ENCODE peak calls at places on chromosome 15, in five cellular contexts. One of them, this sample, is unnamed.

GRCh38 chr15:61228025-61228901 is 839 bp downstream of the RORA start:
- DNase-seq in smooth muscle cell of the brain vasculature: no peak
- DNase-seq in naive thymus-derived CD8-positive, alpha-beta T cell: no peak
- DNase-seq in hepatic stellate cell: peak; percentile 29
- DNase-seq in AG09319: no peak
- DNase-seq in this sample: no peak

GRCh38 chr15:52136471-52136993 is 24.0 kb upstream of the BCL2L10 start:
- DNase-seq in smooth muscle cell of the brain vasculature: no peak
- DNase-seq in naive thymus-derived CD8-positive, alpha-beta T cell: no peak
- DNase-seq in hepatic stellate cell: no peak
- DNase-seq in AG09319: no peak
- DNase-seq in this sample: no peak

GRCh38 chr15:81327526-81327925 is 3.6 kb upstream of the STARD5 start:
- DNase-seq in smooth muscle cell of the brain vasculature: peak; percentile 47
- DNase-seq in naive thymus-derived CD8-positive, alpha-beta T cell: no peak
- DNase-seq in hepatic stellate cell: peak; percentile 80
- DNase-seq in AG09319: peak; percentile 34
- DNase-seq in this sample: no peak

GRCh38 chr15:75669191-75669878 is 21.6 kb downstream of the SNX33 start:
- DNase-seq in smooth muscle cell of the brain vasculature: no peak
- DNase-seq in naive thymus-derived CD8-positive, alpha-beta T cell: no peak
- DNase-seq in hepatic stellate cell: no peak
- DNase-seq in AG09319: no peak
- DNase-seq in this sample: no peak

GRCh38 chr15:70415330-70415884 is 317.7 kb upstream of the TLE3 start:
- DNase-seq in smooth muscle cell of the brain vasculature: no peak
- DNase-seq in naive thymus-derived CD8-positive, alpha-beta T cell: no peak
- DNase-seq in hepatic stellate cell: no peak
- DNase-seq in AG09319: no peak
- DNase-seq in this sample: no peak

GRCh38 chr15:32705450-32705849 is 12.4 kb upstream of the GREM1 start:
- DNase-seq in smooth muscle cell of the brain vasculature: no peak
- DNase-seq in naive thymus-derived CD8-positive, alpha-beta T cell: no peak
- DNase-seq in hepatic stellate cell: no peak
- DNase-seq in AG09319: no peak
- DNase-seq in this sample: no peak

GRCh38 chr15:39692464-39693327 is 89.9 kb downstream of the FSIP1 start:
- DNase-seq in smooth muscle cell of the brain vasculature: no peak
- DNase-seq in naive thymus-derived CD8-positive, alpha-beta T cell: no peak
- DNase-seq in hepatic stellate cell: no peak
- DNase-seq in AG09319: no peak
- DNase-seq in this sample: no peak

GRCh38 chr15:43086551-43086950 is 19.3 kb downstream of the UBR1 start:
- DNase-seq in smooth muscle cell of the brain vasculature: no peak
- DNase-seq in naive thymus-derived CD8-positive, alpha-beta T cell: no peak
- DNase-seq in hepatic stellate cell: no peak
- DNase-seq in AG09319: no peak
- DNase-seq in this sample: no peak

GRCh38 chr15:36798366-36798765 is 218.9 kb downstream of the CDIN1 start:
- DNase-seq in smooth muscle cell of the brain vasculature: no peak
- DNase-seq in naive thymus-derived CD8-positive, alpha-beta T cell: no peak
- DNase-seq in hepatic stellate cell: peak; percentile 11
- DNase-seq in AG09319: no peak
- DNase-seq in this sample: no peak

GRCh38 chr15:100483370-100483769 is 45.4 kb downstream of the CERS3 start:
- DNase-seq in smooth muscle cell of the brain vasculature: no peak
- DNase-seq in naive thymus-derived CD8-positive, alpha-beta T cell: no peak
- DNase-seq in hepatic stellate cell: no peak
- DNase-seq in AG09319: no peak
- DNase-seq in this sample: no peak

GRCh38 chr15:91075761-91076160 is 24.3 kb upstream of the SV2B start:
- DNase-seq in smooth muscle cell of the brain vasculature: no peak
- DNase-seq in naive thymus-derived CD8-positive, alpha-beta T cell: no peak
- DNase-seq in hepatic stellate cell: no peak
- DNase-seq in AG09319: no peak
- DNase-seq in this sample: no peak

GRCh38 chr15:78616506-78616905 is 4.3 kb downstream of the CHRNA3 start:
- DNase-seq in smooth muscle cell of the brain vasculature: no peak
- DNase-seq in naive thymus-derived CD8-positive, alpha-beta T cell: no peak
- DNase-seq in hepatic stellate cell: no peak
- DNase-seq in AG09319: no peak
- DNase-seq in this sample: no peak

GRCh38 chr15:75758071-75758872 is 45.6 kb upstream of the CSPG4 start:
- DNase-seq in smooth muscle cell of the brain vasculature: peak; percentile 65
- DNase-seq in naive thymus-derived CD8-positive, alpha-beta T cell: peak; percentile 33
- DNase-seq in hepatic stellate cell: peak; percentile 93
- DNase-seq in AG09319: peak; percentile 65
- DNase-seq in this sample: peak; percentile 96

GRCh38 chr15:65092911-65093792 is 16.6 kb downstream of the KBTBD13 start:
- DNase-seq in smooth muscle cell of the brain vasculature: no peak
- DNase-seq in naive thymus-derived CD8-positive, alpha-beta T cell: no peak
- DNase-seq in hepatic stellate cell: no peak
- DNase-seq in AG09319: no peak
- DNase-seq in this sample: no peak

GRCh38 chr15:49875392-49875791 is 243.6 kb downstream of the ATP8B4 start:
- DNase-seq in smooth muscle cell of the brain vasculature: no peak
- DNase-seq in naive thymus-derived CD8-positive, alpha-beta T cell: no peak
- DNase-seq in hepatic stellate cell: no peak
- DNase-seq in AG09319: no peak
- DNase-seq in this sample: no peak

GRCh38 chr15:71337197-71337845 is 222.1 kb downstream of the THSD4 start:
- DNase-seq in smooth muscle cell of the brain vasculature: no peak
- DNase-seq in naive thymus-derived CD8-positive, alpha-beta T cell: no peak
- DNase-seq in hepatic stellate cell: no peak
- DNase-seq in AG09319: no peak
- DNase-seq in this sample: no peak

GRCh38 chr15:60772395-60773120 is 293.6 kb upstream of the ICE2 start:
- DNase-seq in smooth muscle cell of the brain vasculature: no peak
- DNase-seq in naive thymus-derived CD8-positive, alpha-beta T cell: no peak
- DNase-seq in hepatic stellate cell: no peak
- DNase-seq in AG09319: no peak
- DNase-seq in this sample: no peak

GRCh38 chr15:80242802-80243201 is 9.2 kb downstream of the CTXND1 start:
- DNase-seq in smooth muscle cell of the brain vasculature: no peak
- DNase-seq in naive thymus-derived CD8-positive, alpha-beta T cell: no peak
- DNase-seq in hepatic stellate cell: no peak
- DNase-seq in AG09319: no peak
- DNase-seq in this sample: peak; percentile 74

GRCh38 chr15:26261413-26261812 is 398.3 kb upstream of the ATP10A start:
- DNase-seq in smooth muscle cell of the brain vasculature: no peak
- DNase-seq in naive thymus-derived CD8-positive, alpha-beta T cell: no peak
- DNase-seq in hepatic stellate cell: no peak
- DNase-seq in AG09319: no peak
- DNase-seq in this sample: no peak

GRCh38 chr15:61946778-61947177 is 113.5 kb downstream of the VPS13C start:
- DNase-seq in smooth muscle cell of the brain vasculature: no peak
- DNase-seq in naive thymus-derived CD8-positive, alpha-beta T cell: no peak
- DNase-seq in hepatic stellate cell: peak; percentile 7
- DNase-seq in AG09319: no peak
- DNase-seq in this sample: no peak

GRCh38 chr15:99169769-99170311 is 65.0 kb downstream of the SYNM start:
- DNase-seq in smooth muscle cell of the brain vasculature: no peak
- DNase-seq in naive thymus-derived CD8-positive, alpha-beta T cell: no peak
- DNase-seq in hepatic stellate cell: peak; percentile 84
- DNase-seq in AG09319: no peak
- DNase-seq in this sample: peak; percentile 93

GRCh38 chr15:100733088-100733487 is 130.7 kb downstream of the ASB7 start:
- DNase-seq in smooth muscle cell of the brain vasculature: no peak
- DNase-seq in naive thymus-derived CD8-positive, alpha-beta T cell: no peak
- DNase-seq in hepatic stellate cell: no peak
- DNase-seq in AG09319: peak; percentile 67
- DNase-seq in this sample: peak; percentile 77

GRCh38 chr15:51312132-51312531 is 26.3 kb downstream of the CYP19A1 start:
- DNase-seq in smooth muscle cell of the brain vasculature: no peak
- DNase-seq in naive thymus-derived CD8-positive, alpha-beta T cell: no peak
- DNase-seq in hepatic stellate cell: no peak
- DNase-seq in AG09319: peak; percentile 89
- DNase-seq in this sample: no peak

GRCh38 chr15:90883971-90884718 is at the start of gene FES:
- DNase-seq in smooth muscle cell of the brain vasculature: no peak
- DNase-seq in naive thymus-derived CD8-positive, alpha-beta T cell: no peak
- DNase-seq in hepatic stellate cell: no peak
- DNase-seq in AG09319: no peak
- DNase-seq in this sample: no peak

GRCh38 chr15:68348601-68349000 is 71.1 kb downstream of the FEM1B start:
- DNase-seq in smooth muscle cell of the brain vasculature: no peak
- DNase-seq in naive thymus-derived CD8-positive, alpha-beta T cell: no peak
- DNase-seq in hepatic stellate cell: no peak
- DNase-seq in AG09319: no peak
- DNase-seq in this sample: no peak

GRCh38 chr15:67955256-67955655 is 98.9 kb upstream of the PIAS1 start:
- DNase-seq in smooth muscle cell of the brain vasculature: no peak
- DNase-seq in naive thymus-derived CD8-positive, alpha-beta T cell: no peak
- DNase-seq in hepatic stellate cell: no peak
- DNase-seq in AG09319: no peak
- DNase-seq in this sample: peak; percentile 62

GRCh38 chr15:65382146-65382491 is 4.3 kb upstream of the IGDCC3 start:
- DNase-seq in smooth muscle cell of the brain vasculature: no peak
- DNase-seq in naive thymus-derived CD8-positive, alpha-beta T cell: no peak
- DNase-seq in hepatic stellate cell: no peak
- DNase-seq in AG09319: no peak
- DNase-seq in this sample: no peak

GRCh38 chr15:69607101-69607500 is 154.5 kb downstream of the RPLP1 start:
- DNase-seq in smooth muscle cell of the brain vasculature: no peak
- DNase-seq in naive thymus-derived CD8-positive, alpha-beta T cell: no peak
- DNase-seq in hepatic stellate cell: no peak
- DNase-seq in AG09319: no peak
- DNase-seq in this sample: no peak

GRCh38 chr15:67156834-67157233 is 91.4 kb downstream of the SMAD3 start:
- DNase-seq in smooth muscle cell of the brain vasculature: no peak
- DNase-seq in naive thymus-derived CD8-positive, alpha-beta T cell: no peak
- DNase-seq in hepatic stellate cell: no peak
- DNase-seq in AG09319: no peak
- DNase-seq in this sample: no peak

GRCh38 chr15:25799906-25800700 is 63.0 kb downstream of the ATP10A start:
- DNase-seq in smooth muscle cell of the brain vasculature: no peak
- DNase-seq in naive thymus-derived CD8-positive, alpha-beta T cell: no peak
- DNase-seq in hepatic stellate cell: no peak
- DNase-seq in AG09319: no peak
- DNase-seq in this sample: peak; percentile 81

GRCh38 chr15:85872125-85872524 is 77.4 kb upstream of the KLHL25 start:
- DNase-seq in smooth muscle cell of the brain vasculature: no peak
- DNase-seq in naive thymus-derived CD8-positive, alpha-beta T cell: no peak
- DNase-seq in hepatic stellate cell: no peak
- DNase-seq in AG09319: no peak
- DNase-seq in this sample: no peak

GRCh38 chr15:79431636-79432344 is at the start of gene MINAR1:
- DNase-seq in smooth muscle cell of the brain vasculature: no peak
- DNase-seq in naive thymus-derived CD8-positive, alpha-beta T cell: no peak
- DNase-seq in hepatic stellate cell: peak; percentile 59
- DNase-seq in AG09319: peak; percentile 3
- DNase-seq in this sample: peak; percentile 55

GRCh38 chr15:50938525-50938924 is 30.0 kb downstream of the AP4E1 start:
- DNase-seq in smooth muscle cell of the brain vasculature: no peak
- DNase-seq in naive thymus-derived CD8-positive, alpha-beta T cell: no peak
- DNase-seq in hepatic stellate cell: no peak
- DNase-seq in AG09319: no peak
- DNase-seq in this sample: no peak

GRCh38 chr15:56821721-56822425 is 88.6 kb upstream of the ZNF280D start:
- DNase-seq in smooth muscle cell of the brain vasculature: no peak
- DNase-seq in naive thymus-derived CD8-positive, alpha-beta T cell: peak; percentile 23
- DNase-seq in hepatic stellate cell: peak; percentile 17
- DNase-seq in AG09319: peak; percentile 39
- DNase-seq in this sample: no peak

This sample was measured in esophagus muscularis mucosa.